ENCODE peak calls at places on chromosome 12, in four cellular contexts. Y, V, C and X are unnamed samples.

GRCh38 chr12:24462946-24463345 is 486.0 kb downstream of the BCAT1 start:
- DNase-seq in Y (no peak), V (no peak), C (no peak), X (no peak)

GRCh38 chr12:117172168-117172567 is 18.1 kb downstream of the FBXO21 start:
- DNase-seq in Y (no peak), V (no peak), C (no peak), X (no peak)

GRCh38 chr12:118307069-118307954 is 65.4 kb downstream of the TAOK3 start:
- DNase-seq in Y (peak), V (no peak), C (peak), X (peak)

GRCh38 chr12:97134495-97134894 is 227.4 kb downstream of the NEDD1 start:
- DNase-seq in Y (no peak), V (no peak), C (no peak), X (no peak)

GRCh38 chr12:93884794-93885460 is 207.8 kb downstream of the CRADD start:
- DNase-seq in Y (peak), V (no peak), C (peak), X (no peak)

GRCh38 chr12:113075137-113075683 is 18.7 kb downstream of the DTX1 start:
- DNase-seq in Y (no peak), V (no peak), C (no peak), X (no peak)

GRCh38 chr12:117273091-117273490 is 82.8 kb upstream of the FBXO21 start:
- DNase-seq in Y (no peak), V (no peak), C (no peak), X (peak)

GRCh38 chr12:3048540-3048939 is 28.6 kb upstream of the TSPAN9 start:
- DNase-seq in Y (no peak), V (no peak), C (no peak), X (no peak)

GRCh38 chr12:84070311-84070710 is 842.3 kb downstream of the SLC6A15 start:
- DNase-seq in Y (peak), V (no peak), C (peak), X (no peak)

GRCh38 chr12:51922762-51923505 is 15.6 kb downstream of the ACVRL1 start:
- DNase-seq in Y (peak), V (no peak), C (peak), X (no peak)

GRCh38 chr12:90925562-90925961 is 29.4 kb downstream of the CCER1 start:
- DNase-seq in Y (no peak), V (no peak), C (no peak), X (no peak)

GRCh38 chr12:15796493-15797141 is 7.4 kb upstream of the EPS8 start:
- DNase-seq in Y (no peak), V (no peak), C (no peak), X (no peak)

GRCh38 chr12:85823436-85824179 is 12.6 kb downstream of the RASSF9 start:
- DNase-seq in Y (peak), V (no peak), C (peak), X (no peak)

GRCh38 chr12:119700078-119700477 is 32.1 kb downstream of the PRKAB1 start:
- DNase-seq in Y (no peak), V (no peak), C (no peak), X (no peak)

GRCh38 chr12:42696424-42697149 is 107.0 kb upstream of the PRICKLE1 start:
- DNase-seq in Y (peak), V (peak), C (peak), X (peak)

GRCh38 chr12:25716842-25717241 is 163.8 kb upstream of the LMNTD1 start:
- DNase-seq in Y (no peak), V (no peak), C (peak), X (no peak)

GRCh38 chr12:129870796-129871195 is 33.0 kb downstream of the TMEM132D start:
- DNase-seq in Y (no peak), V (no peak), C (no peak), X (no peak)

GRCh38 chr12:116870306-116870705 is 10.9 kb downstream of the HRK start:
- DNase-seq in Y (no peak), V (no peak), C (no peak), X (no peak)

GRCh38 chr12:105352049-105352448 is 21.6 kb downstream of the C12orf75 start:
- DNase-seq in Y (no peak), V (no peak), C (no peak), X (no peak)

GRCh38 chr12:95815635-95816212 is 25.2 kb upstream of the NTN4 start:
- DNase-seq in Y (peak), V (no peak), C (peak), X (no peak)

GRCh38 chr12:89901906-89902648 is 193.4 kb upstream of the ATP2B1 start:
- DNase-seq in Y (no peak), V (no peak), C (no peak), X (no peak)

GRCh38 chr12:102202556-102202955 is 4.9 kb upstream of the PMCH start:
- DNase-seq in Y (no peak), V (no peak), C (no peak), X (no peak)

GRCh38 chr12:74780458-74781241 is 243.0 kb downstream of the ATXN7L3B start:
- DNase-seq in Y (peak), V (no peak), C (peak), X (no peak)

GRCh38 chr12:48001426-48002178 is 2.7 kb downstream of the COL2A1 start:
- DNase-seq in Y (no peak), V (no peak), C (peak), X (peak)

GRCh38 chr12:130932061-130932650 is 21.6 kb upstream of the ADGRD1 start:
- DNase-seq in Y (no peak), V (no peak), C (peak), X (no peak)

GRCh38 chr12:123384318-123384993 is 524 bp downstream of the KMT5A start:
- DNase-seq in Y (peak), V (no peak), C (no peak), X (peak)

GRCh38 chr12:1852076-1852475 is 31.7 kb downstream of the LRTM2 start:
- DNase-seq in Y (no peak), V (no peak), C (no peak), X (no peak)

GRCh38 chr12:60836651-60837050 is 1240.8 kb downstream of the SLC16A7 start:
- DNase-seq in Y (no peak), V (no peak), C (no peak), X (no peak)

GRCh38 chr12:45912774-45913173 is 77.6 kb downstream of the SCAF11 start:
- DNase-seq in Y (no peak), V (no peak), C (no peak), X (no peak)

GRCh38 chr12:112908548-112908947 is 1.8 kb downstream of the OAS1 start:
- DNase-seq in Y (peak), V (no peak), C (no peak), X (no peak)

GRCh38 chr12:47276253-47277070 is 196.7 kb upstream of the AMIGO2 start:
- DNase-seq in Y (peak), V (no peak), C (no peak), X (no peak)

GRCh38 chr12:44224399-44224798 is 388.5 kb downstream of the TMEM117 start:
- DNase-seq in Y (no peak), V (no peak), C (no peak), X (no peak)

GRCh38 chr12:42961395-42961794 is 371.8 kb upstream of the PRICKLE1 start:
- DNase-seq in Y (peak), V (no peak), C (peak), X (no peak)

GRCh38 chr12:25419595-25419994 is 133.5 kb downstream of the LMNTD1 start:
- DNase-seq in Y (no peak), V (no peak), C (no peak), X (no peak)

GRCh38 chr12:107328442-107329133 is 235.2 kb upstream of the CRY1 start:
- DNase-seq in Y (peak), V (no peak), C (peak), X (no peak)

GRCh38 chr12:4563336-4563735 is 1.3 kb downstream of the DYRK4 start:
- DNase-seq in Y (no peak), V (no peak), C (no peak), X (no peak)

GRCh38 chr12:102896067-102896466 is 21.0 kb downstream of the PAH start:
- DNase-seq in Y (no peak), V (no peak), C (no peak), X (no peak)

GRCh38 chr12:46107591-46107990 is 117.2 kb upstream of the SCAF11 start:
- DNase-seq in Y (no peak), V (no peak), C (no peak), X (no peak)

GRCh38 chr12:12807970-12808702 is 5.0 kb upstream of the DDX47 start:
- DNase-seq in Y (no peak), V (no peak), C (peak), X (peak)

GRCh38 chr12:121536058-121536928 is 44.5 kb downstream of the KDM2B start:
- DNase-seq in Y (peak), V (peak), C (peak), X (peak)
- H3K4me3 ChIP-seq in Y (peak), V (peak), C (peak), X (peak)

GRCh38 chr12:32860182-32860581 is 36.4 kb downstream of the PKP2 start:
- DNase-seq in Y (no peak), V (no peak), C (no peak), X (no peak)
- H3K4me3 ChIP-seq in Y (no peak), V (no peak), C (no peak), X (no peak)

GRCh38 chr12:121224591-121224990 is 14.7 kb downstream of the P2RX4 start:
- DNase-seq in Y (no peak), V (peak), C (no peak), X (no peak)
- H3K4me3 ChIP-seq in Y (no peak), V (no peak), C (no peak), X (no peak)

DNA sequence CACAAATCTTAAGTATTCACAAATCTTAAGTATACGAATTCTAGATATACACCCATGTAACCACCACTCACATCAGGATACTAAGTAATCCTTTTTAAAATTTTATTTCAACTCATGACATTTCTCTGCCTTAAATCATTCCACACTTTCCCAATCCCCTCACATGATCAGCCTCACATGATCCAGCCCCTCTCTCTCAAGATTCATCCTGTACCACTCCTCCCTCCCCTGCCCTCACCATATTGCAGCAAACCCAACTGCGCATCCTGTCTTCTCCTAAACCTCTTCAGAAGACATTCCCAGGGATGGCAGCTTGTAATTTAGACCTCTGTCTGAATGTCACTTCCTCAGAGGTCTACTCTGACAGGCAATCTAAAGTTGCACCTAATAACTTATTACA is 1.7 kb upstream of the EIF4B start:
- DNase-seq in Y (peak), V (no peak), C (peak), X (no peak)
- H3K4me3 ChIP-seq in Y (no peak), V (no peak), C (peak), X (no peak)

GRCh38 chr12:6123258-6123657 is 1.2 kb downstream of the VWF start:
- DNase-seq in Y (no peak), V (no peak), C (no peak), X (no peak)
- H3K4me3 ChIP-seq in Y (no peak), V (no peak), C (no peak), X (peak)

DNA sequence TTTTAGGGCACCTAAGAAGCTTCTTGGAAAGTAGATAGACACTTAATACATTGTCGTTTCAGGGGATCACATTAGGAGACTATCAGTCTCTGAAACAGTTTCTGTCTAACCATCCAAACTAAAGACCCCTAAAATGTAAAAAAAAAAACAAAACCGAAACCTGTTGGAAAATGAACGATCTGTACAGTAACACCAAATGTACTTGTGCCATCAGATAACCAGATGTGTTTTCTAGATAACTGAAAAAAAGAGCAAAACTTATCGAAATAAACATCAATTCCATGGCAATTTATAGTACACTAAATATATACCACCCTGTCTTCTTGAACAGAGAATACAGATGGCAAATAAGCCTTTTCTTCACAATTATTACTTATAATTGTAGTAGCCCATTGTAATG is 2.0 kb downstream of the LDHB start:
- DNase-seq in Y (no peak), V (no peak), C (no peak), X (no peak)
- H3K4me3 ChIP-seq in Y (peak), V (no peak), C (peak), X (peak)

GRCh38 chr12:53217930-53218307 is 10.9 kb upstream of the ITGB7 start:
- DNase-seq in Y (no peak), V (no peak), C (peak), X (no peak)
- H3K4me3 ChIP-seq in Y (peak), V (peak), C (peak), X (peak)

DNA sequence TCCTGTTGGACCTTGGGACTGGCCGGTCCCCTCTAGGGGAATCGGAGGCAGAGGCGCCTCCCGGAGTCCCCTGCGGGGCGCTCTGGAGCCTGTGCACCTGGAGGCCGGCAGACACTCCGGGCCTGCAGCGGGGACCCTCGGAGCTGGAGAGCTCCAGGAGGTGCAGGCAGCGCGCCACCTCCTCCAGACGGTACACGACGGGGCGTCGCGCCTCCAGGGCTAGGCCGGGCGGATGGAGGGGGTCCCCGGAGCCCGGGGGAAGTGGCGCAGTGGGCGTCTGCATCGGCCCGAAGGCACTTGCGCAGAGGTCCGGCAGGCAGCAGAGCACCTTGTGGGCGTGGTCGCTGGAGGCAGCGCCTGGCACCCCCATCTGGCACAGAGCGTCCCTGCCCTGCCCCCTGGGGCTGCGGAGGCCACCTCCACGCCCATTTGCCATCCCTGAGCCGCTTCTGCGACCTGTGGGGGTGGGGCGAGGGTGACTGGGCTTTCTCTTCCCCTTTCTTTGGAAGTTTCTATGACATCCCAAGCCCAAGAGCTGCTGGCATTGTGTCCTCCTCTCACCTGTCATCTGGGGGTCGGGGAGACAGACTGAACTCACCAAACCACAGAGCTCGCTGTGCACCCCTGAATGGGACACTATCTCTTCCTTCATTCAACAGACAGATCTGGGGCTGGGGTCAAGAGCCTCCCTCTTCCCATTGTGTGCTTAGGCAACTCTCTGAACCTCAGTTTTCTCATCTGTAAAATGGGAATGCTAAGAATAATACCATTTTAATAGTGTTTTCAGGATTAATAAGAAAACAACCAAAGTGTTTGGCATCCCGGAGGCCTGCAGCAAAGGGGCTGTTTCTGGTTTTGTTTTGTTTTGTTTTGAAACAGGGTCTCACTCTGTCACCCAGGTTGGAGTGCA is 37.5 kb upstream of the CORO1C start:
- DNase-seq in Y (no peak), V (no peak), C (no peak), X (peak)
- H3K4me3 ChIP-seq in Y (peak), V (peak), C (no peak), X (no peak)

GRCh38 chr12:57254506-57255280 is 3.7 kb upstream of the STAC3 start:
- DNase-seq in Y (no peak), V (no peak), C (no peak), X (no peak)

GRCh38 chr12:57258977-57259970 is 8.3 kb upstream of the STAC3 start:
- DNase-seq in Y (peak), V (no peak), C (peak), X (peak)

GRCh38 chr12:57250956-57251355 is at the start of gene STAC3:
- DNase-seq in Y (no peak), V (no peak), C (no peak), X (no peak)

GRCh38 chr12:57260366-57260765 is 9.4 kb upstream of the STAC3 start:
- DNase-seq in Y (no peak), V (no peak), C (no peak), X (no peak)

GRCh38 chr12:57255916-57256315 is 4.9 kb upstream of the STAC3 start:
- DNase-seq in Y (no peak), V (no peak), C (no peak), X (no peak)
- H3K4me3 ChIP-seq in Y (no peak), V (no peak), C (no peak), X (no peak)